ENCODE peak calls at places on chromosome 21, in five cellular contexts. Q is activated T-cell treated with anti-CD3 and anti-CD28 coated beads for 1 hour, U is T-helper 17 cell, Z is mucosa of descending colon, K is iPS-NIHi11. N is an unnamed sample.

GRCh38 chr21:45488839-45489479 is 53.3 kb downstream of the SLC19A1 start:
- DNase-seq in Q (no peak), U (no peak), Z (no peak), K (peak), N (no peak)

GRCh38 chr21:42406201-42406601 is 2.5 kb downstream of the UBASH3A start:
- DNase-seq in Q (no peak), U (no peak), Z (no peak), K (no peak), N (no peak)

GRCh38 chr21:44521301-44521927 is 18.6 kb downstream of the KRTAP10-1 start:
- DNase-seq in Q (no peak), U (no peak), Z (no peak), K (no peak), N (no peak)

GRCh38 chr21:15277498-15277897 is 212.7 kb upstream of the NRIP1 start:
- DNase-seq in Q (no peak), U (no peak), Z (no peak), K (no peak), N (no peak)

GRCh38 chr21:35895598-35895997 is 164.7 kb downstream of the SETD4 start:
- DNase-seq in Q (no peak), U (no peak), Z (no peak), K (no peak), N (no peak)

GRCh38 chr21:17513214-17514123 is 626 bp downstream of the CXADR start:
- DNase-seq in Q (no peak), U (no peak), Z (peak), K (peak), N (peak)

GRCh38 chr21:34536820-34537219 is 24.8 kb upstream of the KCNE1 start:
- DNase-seq in Q (no peak), U (no peak), Z (no peak), K (no peak), N (no peak)

GRCh38 chr21:40577285-40578043 is 269.5 kb downstream of the DSCAM start:
- DNase-seq in Q (no peak), U (no peak), Z (no peak), K (no peak), N (no peak)

GRCh38 chr21:26948194-26948593 is 18.7 kb downstream of the ADAMTS5 start:
- DNase-seq in Q (no peak), U (no peak), Z (no peak), K (no peak), N (no peak)

GRCh38 chr21:36209626-36210171 is 53.1 kb downstream of the DOP1B start:
- DNase-seq in Q (peak), U (peak), Z (peak), K (peak), N (peak)

GRCh38 chr21:14737922-14738321 is 191.8 kb upstream of the SAMSN1 start:
- DNase-seq in Q (peak), U (peak), Z (peak), K (peak), N (peak)

GRCh38 chr21:45224189-45224938 is 63.3 kb downstream of the POFUT2 start:
- DNase-seq in Q (peak), U (peak), Z (no peak), K (no peak), N (peak)

GRCh38 chr21:39120876-39121599 is 62.2 kb downstream of the PSMG1 start:
- DNase-seq in Q (no peak), U (no peak), Z (no peak), K (peak), N (no peak)

GRCh38 chr21:45590246-45590725 is 48.0 kb upstream of the SLC19A1 start:
- DNase-seq in Q (peak), U (peak), Z (peak), K (peak), N (peak)

GRCh38 chr21:28345934-28346333 is 646.7 kb downstream of the LTN1 start:
- DNase-seq in Q (no peak), U (no peak), Z (no peak), K (no peak), N (no peak)

N was measured in CD4-positive, alpha-beta T cell.